ENCODE peak calls at places on chromosomes 13 and 19, in ten cellular contexts. J, D, G, T, H, I, M, E, L and O are unnamed samples.

GRCh38 chr19:46617566-46618079 is 7.3 kb downstream of the PTGIR start:
- DNase-seq in J (no peak), D (no peak), G (no peak), T (no peak), H (peak), I (no peak), M (no peak), E (no peak), L (no peak), O (no peak)

GRCh38 chr13:113802090-113802531 is 43.1 kb downstream of the TMEM255B start:
- DNase-seq in J (no peak), D (peak), G (peak), T (no peak), H (no peak), I (no peak), M (peak), E (no peak), L (peak), O (no peak)

GRCh38 chr19:29714371-29714952 is 599 bp downstream of the C19orf12 start:
- DNase-seq in J (peak), D (no peak), G (no peak), T (no peak), H (no peak), I (no peak), M (no peak), E (peak), L (peak), O (no peak)

GRCh38 chr13:71624641-71625040 is 242.4 kb downstream of the DACH1 start:
- DNase-seq in J (no peak), D (no peak), G (no peak), T (no peak), H (no peak), I (no peak), M (no peak), E (no peak), L (no peak), O (peak)

GRCh38 chr19:18599485-18599884 is 7.1 kb downstream of the CRLF1 start:
- DNase-seq in J (no peak), D (no peak), G (no peak), T (no peak), H (no peak), I (no peak), M (no peak), E (no peak), L (no peak), O (no peak)

GRCh38 chr13:84684048-84684662 is 801.9 kb upstream of the SLITRK1 start:
- DNase-seq in J (no peak), D (no peak), G (no peak), T (no peak), H (no peak), I (no peak), M (no peak), E (no peak), L (no peak), O (no peak)

GRCh38 chr13:30991922-30992321 is 59.5 kb downstream of the TEX26 start:
- DNase-seq in J (no peak), D (no peak), G (no peak), T (no peak), H (no peak), I (no peak), M (no peak), E (no peak), L (no peak), O (no peak)

GRCh38 chr13:93341517-93341916 is 114.9 kb downstream of the GPC6 start:
- DNase-seq in J (no peak), D (no peak), G (no peak), T (no peak), H (no peak), I (no peak), M (no peak), E (no peak), L (no peak), O (no peak)

GRCh38 chr13:51764184-51765141 is 39.5 kb downstream of the DHRS12 start:
- DNase-seq in J (peak), D (peak), G (peak), T (peak), H (no peak), I (peak), M (peak), E (peak), L (peak), O (no peak)

GRCh38 chr13:67769987-67770341 is 539.8 kb upstream of the PCDH9 start:
- DNase-seq in J (no peak), D (no peak), G (no peak), T (no peak), H (no peak), I (no peak), M (no peak), E (no peak), L (peak), O (no peak)

GRCh38 chr13:81106348-81106747 is 765.4 kb upstream of the SPRY2 start:
- DNase-seq in J (no peak), D (no peak), G (no peak), T (no peak), H (no peak), I (no peak), M (no peak), E (no peak), L (no peak), O (no peak)

GRCh38 chr13:65971541-65971940 is 1258.6 kb downstream of the PCDH9 start:
- DNase-seq in J (no peak), D (no peak), G (no peak), T (no peak), H (no peak), I (no peak), M (no peak), E (no peak), L (no peak), O (no peak)

GRCh38 chr13:49373699-49374098 is 70.2 kb downstream of the CAB39L start:
- DNase-seq in J (no peak), D (no peak), G (peak), T (no peak), H (no peak), I (no peak), M (no peak), E (no peak), L (no peak), O (no peak)

GRCh38 chr13:85204668-85205344 is 594.4 kb downstream of the SLITRK6 start:
- DNase-seq in J (no peak), D (no peak), G (no peak), T (no peak), H (no peak), I (no peak), M (no peak), E (no peak), L (no peak), O (no peak)

GRCh38 chr13:60787083-60787482 is 390.1 kb downstream of the TDRD3 start:
- DNase-seq in J (no peak), D (no peak), G (no peak), T (no peak), H (no peak), I (no peak), M (no peak), E (no peak), L (no peak), O (no peak)

GRCh38 chr13:101325423-101325822 is 90.9 kb downstream of the NALCN start:
- DNase-seq in J (no peak), D (no peak), G (no peak), T (no peak), H (no peak), I (no peak), M (no peak), E (no peak), L (no peak), O (peak)

GRCh38 chr19:28257396-28257795 is 955.6 kb downstream of the UQCRFS1 start:
- DNase-seq in J (no peak), D (no peak), G (peak), T (no peak), H (no peak), I (no peak), M (no peak), E (no peak), L (no peak), O (no peak)

GRCh38 chr13:87057807-87058520 is 613.2 kb upstream of the SLITRK5 start:
- DNase-seq in J (no peak), D (no peak), G (peak), T (no peak), H (no peak), I (no peak), M (no peak), E (no peak), L (no peak), O (no peak)

GRCh38 chr13:50612717-50613116 is 230.8 kb downstream of the DLEU7 start:
- DNase-seq in J (no peak), D (no peak), G (no peak), T (peak), H (no peak), I (no peak), M (no peak), E (no peak), L (no peak), O (no peak)

GRCh38 chr19:41411094-41411493 is 13.5 kb downstream of the BCKDHA start:
- DNase-seq in J (no peak), D (no peak), G (no peak), T (no peak), H (no peak), I (no peak), M (no peak), E (no peak), L (no peak), O (no peak)

GRCh38 chr19:41548954-41549688 is 26.8 kb upstream of the CEACAM21 start:
- DNase-seq in J (peak), D (peak), G (no peak), T (no peak), H (no peak), I (no peak), M (no peak), E (peak), L (no peak), O (no peak)

GRCh38 chr19:17405250-17406038 is at the start of gene BST2:
- DNase-seq in J (peak), D (no peak), G (peak), T (peak), H (no peak), I (peak), M (no peak), E (peak), L (peak), O (no peak)

GRCh38 chr13:23915308-23915707 is 18.0 kb upstream of the C1QTNF9B start:
- DNase-seq in J (no peak), D (peak), G (no peak), T (no peak), H (no peak), I (no peak), M (no peak), E (no peak), L (no peak), O (no peak)

GRCh38 chr13:46495647-46496046 is 57.3 kb upstream of the LRCH1 start:
- DNase-seq in J (no peak), D (no peak), G (no peak), T (no peak), H (no peak), I (no peak), M (no peak), E (no peak), L (no peak), O (no peak)